ENCODE peak calls at places on chromosomes 1 and 21, in five cellular contexts. One of them, this sample, is unnamed.

GRCh38 chr1:167474191-167474641 is 44.1 kb downstream of the CD247 start:
- DNase-seq in HL-60: no peak
- DNase-seq in left ventricle myocardium inferior: no peak
- DNase-seq in K562: no peak
- DNase-seq in vagina: no peak
- DNase-seq in this sample: peak; percentile 58

GRCh38 chr1:17485280-17485679 is 45.8 kb upstream of the RCC2 start:
- DNase-seq in HL-60: no peak
- DNase-seq in left ventricle myocardium inferior: no peak
- DNase-seq in K562: peak; percentile 51
- DNase-seq in vagina: no peak
- DNase-seq in this sample: no peak

GRCh38 chr1:64505944-64506658 is 36.2 kb downstream of the CACHD1 start:
- DNase-seq in HL-60: no peak
- DNase-seq in left ventricle myocardium inferior: no peak
- DNase-seq in K562: no peak
- DNase-seq in vagina: no peak
- DNase-seq in this sample: peak; percentile 71

GRCh38 chr1:40739455-40740008 is 44.1 kb upstream of the KCNQ4 start:
- DNase-seq in HL-60: no peak
- DNase-seq in left ventricle myocardium inferior: no peak
- DNase-seq in K562: no peak
- DNase-seq in vagina: no peak
- DNase-seq in this sample: no peak

GRCh38 chr1:168235937-168236336 is 10.1 kb downstream of the SFT2D2 start:
- DNase-seq in HL-60: no peak
- DNase-seq in left ventricle myocardium inferior: no peak
- DNase-seq in K562: no peak
- DNase-seq in vagina: no peak
- DNase-seq in this sample: no peak

GRCh38 chr1:167345386-167345733 is 124.7 kb downstream of the POU2F1 start:
- DNase-seq in HL-60: no peak
- DNase-seq in left ventricle myocardium inferior: no peak
- DNase-seq in K562: no peak
- DNase-seq in vagina: no peak
- DNase-seq in this sample: no peak

GRCh38 chr1:109242387-109242786 is 7.0 kb upstream of the CELSR2 start:
- DNase-seq in HL-60: no peak
- DNase-seq in left ventricle myocardium inferior: no peak
- DNase-seq in K562: no peak
- DNase-seq in vagina: no peak
- DNase-seq in this sample: no peak

GRCh38 chr1:23563755-23564374 is 4.6 kb upstream of the ID3 start:
- DNase-seq in HL-60: no peak
- DNase-seq in left ventricle myocardium inferior: no peak
- DNase-seq in K562: no peak
- DNase-seq in vagina: no peak
- DNase-seq in this sample: no peak

GRCh38 chr1:244163131-244163530 is 112.0 kb downstream of the ZBTB18 start:
- DNase-seq in HL-60: no peak
- DNase-seq in left ventricle myocardium inferior: no peak
- DNase-seq in K562: no peak
- DNase-seq in vagina: no peak
- DNase-seq in this sample: no peak

GRCh38 chr1:22876359-22877111 is 96.1 kb downstream of the LACTBL1 start:
- DNase-seq in HL-60: no peak
- DNase-seq in left ventricle myocardium inferior: no peak
- DNase-seq in K562: no peak
- DNase-seq in vagina: no peak
- DNase-seq in this sample: no peak

GRCh38 chr1:209552406-209553264 is 30.9 kb upstream of the CAMK1G start:
- DNase-seq in HL-60: no peak
- DNase-seq in left ventricle myocardium inferior: no peak
- DNase-seq in K562: no peak
- DNase-seq in vagina: no peak
- DNase-seq in this sample: no peak

GRCh38 chr1:15400627-15401026 is 9.1 kb upstream of the EFHD2 start:
- DNase-seq in HL-60: no peak
- DNase-seq in left ventricle myocardium inferior: no peak
- DNase-seq in K562: no peak
- DNase-seq in vagina: no peak
- DNase-seq in this sample: peak; percentile 36

GRCh38 chr1:8633741-8634493 is 183.5 kb downstream of the RERE start:
- DNase-seq in HL-60: no peak
- DNase-seq in left ventricle myocardium inferior: no peak
- DNase-seq in K562: no peak
- DNase-seq in vagina: no peak
- DNase-seq in this sample: no peak

GRCh38 chr1:232422901-232423300 is 207.0 kb downstream of the SIPA1L2 start:
- DNase-seq in HL-60: peak; percentile 58
- DNase-seq in left ventricle myocardium inferior: no peak
- DNase-seq in K562: no peak
- DNase-seq in vagina: no peak
- DNase-seq in this sample: no peak

GRCh38 chr1:175784826-175785225 is 41.4 kb upstream of the TNR start:
- DNase-seq in HL-60: no peak
- DNase-seq in left ventricle myocardium inferior: no peak
- DNase-seq in K562: no peak
- DNase-seq in vagina: no peak
- DNase-seq in this sample: no peak

GRCh38 chr1:89831462-89832113 is 10.8 kb downstream of the LRRC8D start:
- DNase-seq in HL-60: no peak
- DNase-seq in left ventricle myocardium inferior: no peak
- DNase-seq in K562: no peak
- DNase-seq in vagina: no peak
- DNase-seq in this sample: no peak

GRCh38 chr1:226664413-226665101 is 74.5 kb downstream of the ITPKB start:
- DNase-seq in HL-60: no peak
- DNase-seq in left ventricle myocardium inferior: peak; percentile 46
- DNase-seq in K562: no peak
- DNase-seq in vagina: no peak
- DNase-seq in this sample: peak; percentile 15

GRCh38 chr1:26833432-26834405 is 7.2 kb downstream of the ZDHHC18 start:
- DNase-seq in HL-60: peak; percentile 63
- DNase-seq in left ventricle myocardium inferior: peak; percentile 30
- DNase-seq in K562: no peak
- DNase-seq in vagina: no peak
- DNase-seq in this sample: peak; percentile 8

GRCh38 chr21:33029512-33029921 is 3.8 kb downstream of the OLIG2 start:
- DNase-seq in HL-60: no peak
- DNase-seq in left ventricle myocardium inferior: no peak
- DNase-seq in K562: no peak
- DNase-seq in vagina: no peak
- DNase-seq in this sample: no peak

GRCh38 chr1:228938248-228938891 is 203.1 kb downstream of the RHOU start:
- DNase-seq in HL-60: no peak
- DNase-seq in left ventricle myocardium inferior: no peak
- DNase-seq in K562: no peak
- DNase-seq in vagina: no peak
- DNase-seq in this sample: peak; percentile 44

GRCh38 chr1:43304287-43304615 is 3.5 kb downstream of the TIE1 start:
- DNase-seq in HL-60: no peak
- DNase-seq in left ventricle myocardium inferior: no peak
- DNase-seq in K562: no peak
- DNase-seq in vagina: no peak
- DNase-seq in this sample: peak; percentile 50

GRCh38 chr1:227225715-227226346 is 92.5 kb downstream of the CDC42BPA start:
- DNase-seq in HL-60: no peak
- DNase-seq in left ventricle myocardium inferior: no peak
- DNase-seq in K562: no peak
- DNase-seq in vagina: no peak
- DNase-seq in this sample: no peak

GRCh38 chr1:1600861-1601563 is 1.1 kb upstream of the FNDC10 start:
- DNase-seq in HL-60: no peak
- DNase-seq in left ventricle myocardium inferior: no peak
- DNase-seq in K562: no peak
- DNase-seq in vagina: no peak
- DNase-seq in this sample: no peak
- H3K4me3 ChIP-seq in HL-60: no peak overlapping the region
- H3K4me3 ChIP-seq in left ventricle myocardium inferior: peak overlapping the region; percentile 64
- H3K4me3 ChIP-seq in K562: no peak overlapping the region
- H3K4me3 ChIP-seq in vagina: no peak overlapping the region
- H3K4me3 ChIP-seq in this sample: no peak overlapping the region

DNA sequence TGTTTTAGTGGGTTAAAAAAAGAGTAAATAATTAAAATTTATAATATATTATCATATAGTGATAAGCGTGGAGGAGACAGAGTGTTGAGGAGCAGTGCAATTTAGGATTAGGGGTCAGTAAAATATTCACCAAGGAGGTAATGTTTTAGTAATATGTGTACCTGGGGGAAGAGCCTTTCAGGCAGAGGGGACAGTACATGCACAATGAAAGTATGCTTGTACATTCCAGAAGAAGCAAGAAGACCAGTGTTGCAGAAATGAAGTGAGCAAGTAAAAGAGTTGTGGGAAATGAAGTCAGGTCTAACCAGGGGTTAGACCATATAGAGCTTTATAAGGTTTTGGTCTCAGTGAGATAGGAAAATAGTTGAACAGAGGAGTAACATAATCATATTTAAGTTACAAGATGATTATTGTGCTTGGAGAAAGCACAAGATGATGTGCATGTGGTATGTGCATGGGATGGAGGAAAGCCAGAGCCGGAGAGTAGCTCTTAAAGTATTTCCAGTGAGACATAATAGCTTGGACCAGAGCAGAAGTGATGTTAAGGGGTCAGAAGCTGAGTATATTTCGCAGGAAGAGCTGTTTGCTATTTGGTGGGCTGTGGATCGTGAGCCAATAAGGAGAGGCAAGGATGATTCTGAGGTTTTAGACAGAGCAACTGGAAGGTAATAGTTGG is 44.8 kb downstream of the SNX7 start:
- DNase-seq in HL-60: no peak
- DNase-seq in left ventricle myocardium inferior: no peak
- DNase-seq in K562: no peak
- DNase-seq in vagina: no peak
- DNase-seq in this sample: no peak
- H3K27ac ChIP-seq in HL-60: no peak overlapping the region
- H3K27ac ChIP-seq in left ventricle myocardium inferior: no peak overlapping the region
- H3K27ac ChIP-seq in K562: no peak overlapping the region
- H3K27ac ChIP-seq in vagina: no peak overlapping the region
- H3K27ac ChIP-seq in this sample: no peak overlapping the region

DNA sequence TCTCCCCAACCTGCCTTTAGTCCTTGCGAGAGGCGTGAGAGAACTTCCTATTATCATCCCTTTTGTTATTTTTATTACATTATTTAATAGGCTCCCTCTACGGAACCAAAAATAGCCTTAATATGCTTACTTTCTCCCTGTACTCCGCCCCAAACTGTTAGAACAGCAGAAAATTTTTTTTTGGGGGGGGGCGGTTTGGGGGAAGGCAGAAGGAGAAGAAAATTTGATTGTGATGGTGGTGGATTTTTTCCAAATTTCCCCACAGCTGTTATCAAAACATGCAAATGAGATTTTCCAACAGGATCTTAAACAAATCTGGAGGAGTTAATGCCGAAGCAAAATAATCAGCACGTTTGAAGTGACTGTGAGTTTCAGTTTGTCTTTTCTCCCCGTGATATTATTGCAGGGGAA is 1.4 kb upstream of the PRRX1 start:
- DNase-seq in HL-60: no peak
- DNase-seq in left ventricle myocardium inferior: no peak
- DNase-seq in K562: no peak
- DNase-seq in vagina: no peak
- DNase-seq in this sample: no peak
- H3K4me3 ChIP-seq in HL-60: no peak overlapping the region
- H3K4me3 ChIP-seq in left ventricle myocardium inferior: peak overlapping the region; percentile 82
- H3K4me3 ChIP-seq in K562: no peak overlapping the region
- H3K4me3 ChIP-seq in vagina: peak overlapping the region; percentile 91
- H3K4me3 ChIP-seq in this sample: no peak overlapping the region

GRCh38 chr1:156958247-156958714 is 37.8 kb downstream of the LRRC71 start:
- DNase-seq in HL-60: peak; percentile 2
- DNase-seq in left ventricle myocardium inferior: no peak
- DNase-seq in K562: peak; percentile 92
- DNase-seq in vagina: no peak
- DNase-seq in this sample: no peak
- H3K27ac ChIP-seq in HL-60: no peak overlapping the region
- H3K27ac ChIP-seq in left ventricle myocardium inferior: no peak overlapping the region
- H3K27ac ChIP-seq in K562: peak overlapping the region; percentile 57
- H3K27ac ChIP-seq in vagina: no peak overlapping the region
- H3K27ac ChIP-seq in this sample: no peak overlapping the region

DNA sequence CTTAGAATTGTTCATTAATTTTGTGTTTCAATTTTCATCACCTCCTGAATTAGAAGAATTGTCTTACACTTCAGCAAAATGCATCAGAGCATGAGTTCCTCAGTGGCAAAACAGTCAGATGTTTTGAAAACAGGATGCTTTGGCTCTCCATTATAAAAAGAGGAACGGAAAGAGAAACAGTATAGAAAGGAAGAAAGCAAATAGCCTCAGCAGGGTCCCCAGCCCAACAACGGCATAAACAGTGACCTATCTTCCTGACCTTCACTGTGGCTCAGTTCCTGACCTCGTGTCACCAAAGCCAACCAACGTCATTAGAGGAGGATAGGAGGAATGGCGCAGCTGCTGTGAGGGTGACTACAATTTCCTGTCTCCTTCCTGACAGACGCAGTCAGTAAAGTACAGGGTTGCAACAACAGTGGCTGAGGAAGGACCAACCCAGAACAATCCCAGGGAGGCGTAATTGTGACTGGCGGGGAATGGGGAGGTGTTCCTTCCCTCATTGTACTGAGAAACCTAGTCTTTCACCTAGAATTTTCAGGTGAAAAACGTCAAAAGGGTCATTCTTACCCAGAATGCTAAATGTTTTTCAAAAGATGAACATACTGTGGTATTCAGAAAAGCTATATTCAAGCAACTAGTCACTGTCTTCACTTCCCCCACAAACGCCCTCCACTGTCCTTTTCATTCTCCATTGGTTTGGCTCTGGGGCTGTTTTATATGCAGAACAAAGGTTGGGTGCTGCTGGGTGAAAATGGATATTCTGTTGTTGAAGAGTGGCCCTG is 197.9 kb upstream of the SGIP1 start:
- DNase-seq in HL-60: peak; percentile 68
- DNase-seq in left ventricle myocardium inferior: peak; percentile 69
- DNase-seq in K562: no peak
- DNase-seq in vagina: no peak
- DNase-seq in this sample: peak; percentile 28
- H3K4me3 ChIP-seq in HL-60: peak overlapping the region; percentile 61
- H3K4me3 ChIP-seq in left ventricle myocardium inferior: peak overlapping the region; percentile 74
- H3K4me3 ChIP-seq in K562: no peak overlapping the region
- H3K4me3 ChIP-seq in vagina: peak overlapping the region; percentile 14
- H3K4me3 ChIP-seq in this sample: no peak overlapping the region

DNA sequence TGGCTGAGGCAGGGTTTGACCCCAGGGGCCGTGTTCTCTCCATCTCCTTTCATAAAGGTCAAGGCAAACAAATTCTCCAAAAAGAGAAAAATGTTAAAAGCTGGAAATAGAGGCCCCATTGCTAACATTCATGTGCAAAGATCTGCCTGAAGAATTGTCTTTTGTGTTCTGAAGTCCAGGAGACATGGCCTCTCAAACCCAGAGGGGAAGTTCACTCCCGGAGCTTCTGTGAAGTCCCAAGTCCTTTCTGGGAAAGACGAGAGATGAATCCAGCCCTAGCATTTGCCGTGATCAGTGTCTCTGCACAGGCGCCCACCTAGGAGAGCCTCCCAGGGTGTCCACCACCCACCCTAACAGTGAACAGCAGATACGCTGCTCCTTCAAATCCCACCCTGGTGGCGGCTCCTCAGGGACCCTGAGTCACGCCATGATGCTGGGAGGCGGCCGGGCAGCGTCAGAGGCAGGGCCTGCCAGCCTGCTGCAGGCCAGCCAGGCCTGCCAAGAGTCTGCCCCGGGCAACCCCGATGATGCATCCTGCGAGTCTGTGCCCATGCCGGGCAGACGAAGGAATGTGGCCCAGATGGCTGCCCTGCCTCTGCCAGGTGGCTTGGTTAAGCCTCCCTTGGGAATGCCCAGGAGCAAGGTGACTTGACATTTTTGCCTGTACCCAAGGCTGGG is 5.2 kb upstream of the C2CD2 start:
- DNase-seq in HL-60: no peak
- DNase-seq in left ventricle myocardium inferior: no peak
- DNase-seq in K562: no peak
- DNase-seq in vagina: no peak
- DNase-seq in this sample: no peak
- H3K27ac ChIP-seq in HL-60: no peak overlapping the region
- H3K27ac ChIP-seq in left ventricle myocardium inferior: no peak overlapping the region
- H3K27ac ChIP-seq in K562: no peak overlapping the region
- H3K27ac ChIP-seq in vagina: peak overlapping the region; percentile 79
- H3K27ac ChIP-seq in this sample: no peak overlapping the region

This sample was measured in thyroid gland.